ENCODE peak calls at places on chromosomes 3 and 15, in four cellular contexts. One of them, this sample, is unnamed.

GRCh38 chr15:31327674-31328424 is 1.2 kb downstream of the KLF13 start:
- DNase-seq in K562: peak
- DNase-seq in HCT116: no peak
- DNase-seq in HepG2: peak
- DNase-seq in this sample: no peak

GRCh38 chr3:9301091-9301490 is 51.6 kb upstream of the SRGAP3 start:
- DNase-seq in K562: no peak
- DNase-seq in HCT116: no peak
- DNase-seq in HepG2: no peak
- DNase-seq in this sample: no peak

GRCh38 chr15:68420186-68420684 is 11.7 kb downstream of the ITGA11 start:
- DNase-seq in HepG2: peak
- DNase-seq in K562: no peak
- DNase-seq in HCT116: no peak
- DNase-seq in this sample: no peak

GRCh38 chr3:107957506-107957905 is 133.3 kb downstream of the CD47 start:
- DNase-seq in HepG2: no peak
- DNase-seq in K562: no peak
- DNase-seq in HCT116: no peak
- DNase-seq in this sample: no peak

GRCh38 chr3:153163349-153164008 is 1.5 kb downstream of the RAP2B start:
- DNase-seq in K562: peak
- DNase-seq in HepG2: no peak
- DNase-seq in HCT116: no peak
- DNase-seq in this sample: no peak

GRCh38 chr3:106814231-106814630 is 563.0 kb upstream of the CCDC54 start:
- DNase-seq in HepG2: no peak
- DNase-seq in HCT116: no peak
- DNase-seq in K562: no peak
- DNase-seq in this sample: no peak

GRCh38 chr3:73379465-73379864 is 245.3 kb downstream of the PDZRN3 start:
- DNase-seq in HCT116: no peak
- DNase-seq in HepG2: no peak
- DNase-seq in K562: no peak
- DNase-seq in this sample: no peak

GRCh38 chr3:77699292-77699691 is 659.4 kb downstream of the ROBO2 start:
- DNase-seq in HCT116: no peak
- DNase-seq in K562: no peak
- DNase-seq in HepG2: no peak
- DNase-seq in this sample: no peak

GRCh38 chr15:31197497-31198414 is 96.2 kb upstream of the TRPM1 start:
- DNase-seq in HepG2: peak
- DNase-seq in HCT116: no peak
- DNase-seq in K562: peak
- DNase-seq in this sample: no peak

GRCh38 chr3:105905328-105905727 is 36.5 kb upstream of the CBLB start:
- DNase-seq in K562: no peak
- DNase-seq in HepG2: no peak
- DNase-seq in HCT116: no peak
- DNase-seq in this sample: no peak

GRCh38 chr3:47365213-47366153 is 15.3 kb upstream of the PTPN23 start:
- DNase-seq in HCT116: no peak
- DNase-seq in K562: no peak
- DNase-seq in HepG2: no peak
- DNase-seq in this sample: no peak

GRCh38 chr15:63517614-63518013 is 13.2 kb downstream of the USP3 start:
- DNase-seq in HCT116: no peak
- DNase-seq in K562: no peak
- DNase-seq in HepG2: no peak
- DNase-seq in this sample: no peak

GRCh38 chr3:16999871-17000270 is 115.1 kb downstream of the PLCL2 start:
- DNase-seq in HCT116: no peak
- DNase-seq in HepG2: no peak
- DNase-seq in K562: no peak
- DNase-seq in this sample: no peak

GRCh38 chr15:40249477-40250303 is 10.8 kb downstream of the PAK6 start:
- DNase-seq in K562: no peak
- DNase-seq in HepG2: no peak
- DNase-seq in HCT116: no peak
- DNase-seq in this sample: no peak

GRCh38 chr15:89971592-89971997 is 29.5 kb upstream of the ZNF710 start:
- DNase-seq in K562: peak
- DNase-seq in HCT116: peak
- DNase-seq in HepG2: peak
- DNase-seq in this sample: peak

GRCh38 chr15:68492855-68493254 is 60.9 kb upstream of the ITGA11 start:
- DNase-seq in HepG2: no peak
- DNase-seq in K562: no peak
- DNase-seq in HCT116: no peak
- DNase-seq in this sample: no peak

GRCh38 chr3:65039754-65040210 is 352.0 kb upstream of the ADAMTS9 start:
- DNase-seq in K562: peak
- DNase-seq in HCT116: peak
- DNase-seq in HepG2: peak
- DNase-seq in this sample: no peak

GRCh38 chr3:43238801-43239200 is 47.5 kb upstream of the SNRK start:
- DNase-seq in K562: no peak
- DNase-seq in HepG2: no peak
- DNase-seq in HCT116: no peak
- DNase-seq in this sample: no peak

GRCh38 chr15:64877435-64877834 is 34.3 kb upstream of the ANKDD1A start:
- DNase-seq in K562: no peak
- DNase-seq in HepG2: no peak
- DNase-seq in HCT116: no peak
- DNase-seq in this sample: no peak

GRCh38 chr3:183766745-183767606 is 58.4 kb downstream of the MAP6D1 start:
- DNase-seq in HCT116: peak
- DNase-seq in HepG2: peak
- DNase-seq in K562: peak
- DNase-seq in this sample: peak

GRCh38 chr3:31531465-31531991 is 1.2 kb upstream of the STT3B start:
- DNase-seq in HepG2: no peak
- DNase-seq in K562: no peak
- DNase-seq in HCT116: no peak
- DNase-seq in this sample: no peak

GRCh38 chr15:74768771-74769342 is 13.0 kb upstream of the CSK start:
- DNase-seq in K562: peak
- DNase-seq in HCT116: peak
- DNase-seq in HepG2: peak
- DNase-seq in this sample: no peak

GRCh38 chr15:98722645-98723044 is 74.3 kb downstream of the IGF1R start:
- DNase-seq in K562: no peak
- DNase-seq in HCT116: no peak
- DNase-seq in HepG2: no peak
- DNase-seq in this sample: no peak

GRCh38 chr3:190533511-190534282 is 19.8 kb downstream of the IL1RAP start:
- DNase-seq in K562: no peak
- DNase-seq in HCT116: no peak
- DNase-seq in HepG2: no peak
- DNase-seq in this sample: no peak

GRCh38 chr3:77726509-77726908 is 686.6 kb downstream of the ROBO2 start:
- DNase-seq in K562: no peak
- DNase-seq in HCT116: no peak
- DNase-seq in HepG2: no peak
- DNase-seq in this sample: no peak

GRCh38 chr15:28094732-28095521 is 4.2 kb downstream of the OCA2 start:
- DNase-seq in HCT116: no peak
- DNase-seq in HepG2: no peak
- DNase-seq in K562: no peak
- DNase-seq in this sample: no peak

GRCh38 chr15:38667875-38668274 is 103.3 kb upstream of the RASGRP1 start:
- DNase-seq in HCT116: no peak
- DNase-seq in HepG2: no peak
- DNase-seq in K562: no peak
- DNase-seq in this sample: no peak
- TF ChIP-seq TCF7L2 in HCT116: no peak
- TF ChIP-seq TCF7L2 in HepG2: no peak
- TF ChIP-seq TCF7L2 in K562: no peak
- TF ChIP-seq TCF7L2 in this sample: no peak

DNA sequence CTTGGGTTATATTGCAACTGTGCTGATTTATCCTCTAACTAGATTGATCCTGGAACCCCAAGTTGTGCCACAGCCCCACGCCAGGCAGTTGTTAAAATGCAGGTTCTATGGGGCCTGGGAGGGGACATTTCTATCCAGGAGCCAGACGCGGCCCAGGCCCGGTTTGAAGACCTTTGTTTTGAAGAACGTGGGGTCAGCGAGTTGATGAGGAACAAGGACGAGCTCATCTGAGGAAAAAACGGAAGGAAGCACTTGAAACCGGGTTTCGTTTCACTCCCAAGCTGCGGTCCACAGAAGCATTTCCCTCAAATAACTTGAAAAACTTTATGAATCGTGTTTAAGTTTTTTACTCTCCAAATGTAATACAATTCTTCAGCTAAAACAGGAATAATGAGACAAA is 76.5 kb downstream of the CHSY1 start:
- DNase-seq in HCT116: no peak
- DNase-seq in HepG2: no peak
- DNase-seq in K562: no peak
- DNase-seq in this sample: no peak
- TF ChIP-seq POLR2AphosphoS5 in HCT116: no peak
- TF ChIP-seq POLR2AphosphoS5 in HepG2: no peak
- TF ChIP-seq POLR2AphosphoS5 in K562: no peak
- TF ChIP-seq POLR2AphosphoS5 in this sample: no peak

GRCh38 chr15:93029613-93030429 is 59.2 kb downstream of the RGMA start:
- DNase-seq in HCT116: no peak
- DNase-seq in K562: no peak
- DNase-seq in HepG2: no peak
- DNase-seq in this sample: no peak
- TF ChIP-seq TCF7L2 in HCT116: no peak
- TF ChIP-seq TCF7L2 in K562: no peak
- TF ChIP-seq TCF7L2 in HepG2: no peak
- TF ChIP-seq TCF7L2 in this sample: no peak

DNA sequence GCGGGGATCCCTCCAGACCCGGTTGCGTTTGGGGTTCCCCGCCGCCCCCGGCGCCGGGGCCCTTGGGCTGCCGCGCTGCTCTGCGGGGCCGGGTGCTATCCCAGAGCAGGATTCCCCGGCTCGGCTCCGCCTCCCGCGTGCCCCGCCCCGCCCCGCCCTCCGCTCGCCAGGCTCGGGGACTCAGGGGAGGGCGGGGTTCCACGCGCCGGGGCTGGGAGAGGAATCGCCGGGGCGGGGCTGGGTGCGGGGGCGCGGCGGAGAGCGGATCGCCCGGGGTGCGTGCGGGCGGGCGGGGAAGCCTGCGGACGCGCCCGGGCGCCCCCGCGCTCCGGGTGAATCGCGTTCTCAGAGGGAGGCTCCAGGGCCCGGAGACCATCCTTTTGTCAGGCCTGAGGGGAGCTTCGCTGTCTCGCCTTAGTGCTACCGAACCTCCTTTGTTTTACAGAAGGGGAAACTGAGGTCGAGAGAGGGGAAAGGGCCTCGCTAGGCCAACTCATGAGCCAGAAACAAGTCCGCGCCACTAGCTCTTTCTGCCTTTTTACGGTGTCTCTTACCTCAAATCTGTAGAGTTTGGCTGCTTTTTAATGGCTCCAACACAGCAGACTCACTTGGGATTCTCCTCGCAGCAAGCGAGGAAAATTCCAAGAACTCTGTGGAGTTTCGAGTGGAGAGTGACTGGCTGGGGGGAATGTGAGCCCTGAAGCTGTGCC is at the start of gene TMEM158:
- DNase-seq in HepG2: peak
- DNase-seq in HCT116: no peak
- DNase-seq in K562: peak
- DNase-seq in this sample: no peak
- TF ChIP-seq POLR2AphosphoS5 in HepG2: no peak
- TF ChIP-seq POLR2AphosphoS5 in HCT116: peak
- TF ChIP-seq POLR2AphosphoS5 in K562: no peak
- TF ChIP-seq POLR2AphosphoS5 in this sample: no peak

GRCh38 chr3:145815707-145816413 is 345.1 kb downstream of the PLOD2 start:
- DNase-seq in HCT116: no peak
- DNase-seq in K562: no peak
- DNase-seq in HepG2: no peak
- DNase-seq in this sample: no peak

GRCh38 chr3:145812396-145812795 is 348.6 kb downstream of the PLOD2 start:
- DNase-seq in K562: no peak
- DNase-seq in HepG2: no peak
- DNase-seq in HCT116: no peak
- DNase-seq in this sample: no peak

GRCh38 chr3:145820175-145820574 is 340.8 kb downstream of the PLOD2 start:
- DNase-seq in HepG2: no peak
- DNase-seq in HCT116: no peak
- DNase-seq in K562: no peak
- DNase-seq in this sample: no peak

DNA sequence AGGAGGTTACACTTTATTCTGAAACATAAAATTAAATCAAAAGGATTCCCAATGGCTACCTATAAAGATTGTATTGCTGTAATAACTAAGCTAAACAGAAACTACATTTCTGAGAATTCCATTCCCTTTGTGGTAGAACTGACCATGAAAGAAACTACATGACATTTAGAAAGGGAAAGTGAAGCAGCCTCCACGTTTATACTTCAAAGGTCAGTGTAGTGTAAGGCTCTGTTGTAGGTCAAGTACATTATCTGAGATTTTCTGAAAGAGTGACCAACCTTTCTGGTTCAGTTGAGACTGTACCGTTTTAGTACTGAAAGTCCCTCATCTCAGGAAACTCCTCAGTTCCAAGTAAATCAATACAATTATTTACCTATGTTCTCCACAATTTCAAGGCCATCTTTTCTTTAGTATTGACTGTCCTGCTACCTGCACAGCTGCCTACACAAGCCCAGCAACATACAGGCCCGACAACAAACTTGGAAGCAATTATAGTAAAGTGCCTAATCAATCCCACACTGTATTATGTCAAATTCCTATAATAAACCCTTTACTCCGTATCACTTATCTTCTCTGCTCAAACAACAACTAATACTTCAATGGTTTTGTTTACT is 343.0 kb downstream of the PLOD2 start:
- DNase-seq in K562: no peak
- DNase-seq in HCT116: no peak
- DNase-seq in HepG2: no peak
- DNase-seq in this sample: no peak
- TF ChIP-seq TCF7L2 in K562: no peak
- TF ChIP-seq TCF7L2 in HCT116: no peak
- TF ChIP-seq TCF7L2 in HepG2: no peak
- TF ChIP-seq TCF7L2 in this sample: no peak

DNA sequence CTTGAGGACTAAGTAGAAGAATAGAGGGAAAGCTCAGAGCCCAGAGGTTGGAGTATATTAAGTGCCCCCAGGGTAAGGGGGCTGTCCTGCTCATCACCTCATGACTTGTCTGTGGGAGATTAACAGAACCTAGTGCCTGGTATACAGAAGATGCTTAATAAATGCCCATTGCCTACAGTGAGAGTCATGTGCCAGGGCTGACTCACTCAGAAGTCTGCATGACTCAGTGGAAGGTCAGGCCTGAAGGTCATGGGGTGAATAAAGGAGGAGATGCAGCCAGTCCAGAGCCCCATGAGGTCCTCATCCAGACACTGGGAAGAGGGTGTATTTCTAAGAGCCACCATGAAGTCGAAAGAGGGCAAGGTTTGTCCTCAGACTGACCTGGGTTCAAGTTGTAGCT is 62.5 kb upstream of the TLE3 start:
- DNase-seq in HepG2: no peak
- DNase-seq in K562: no peak
- DNase-seq in HCT116: no peak
- DNase-seq in this sample: peak
- TF ChIP-seq POLR2AphosphoS5 in HepG2: no peak
- TF ChIP-seq POLR2AphosphoS5 in K562: no peak
- TF ChIP-seq POLR2AphosphoS5 in HCT116: no peak
- TF ChIP-seq POLR2AphosphoS5 in this sample: no peak

GRCh38 chr15:48177875-48178611 is at the start of gene MYEF2:
- DNase-seq in HepG2: peak
- DNase-seq in K562: no peak
- DNase-seq in HCT116: no peak
- DNase-seq in this sample: no peak
- TF ChIP-seq TCF7L2 in HepG2: no peak
- TF ChIP-seq TCF7L2 in K562: no peak
- TF ChIP-seq TCF7L2 in HCT116: no peak
- TF ChIP-seq TCF7L2 in this sample: no peak